ENCODE peak calls at places on chromosomes 5 and 9, in ten cellular contexts. G is ureter, S is HT1080, O is posterior cingulate gyrus, D is EL, W is astrocyte of the hippocampus, H is brain microvascular endothelial cell, E is lung microvascular endothelial cell, I is NCI-H460, F is SW 1271. T is an unnamed sample.

GRCh38 chr9:20683351-20684034 is 566 bp upstream of the FOCAD start:
- DNase-seq in G (peak), W (peak), E (peak), S (peak), H (peak), I (no peak), F (peak), D (peak), O (peak), T (peak)

GRCh38 chr9:127203501-127204327 is 60.9 kb upstream of the GARNL3 start:
- DNase-seq in O (no peak), F (no peak), D (no peak), I (no peak), H (no peak), G (no peak), W (no peak), S (no peak), E (no peak), T (no peak)

GRCh38 chr5:115531787-115532367 is 12.7 kb downstream of the FEM1C start:
- DNase-seq in H (no peak), G (no peak), S (no peak), W (no peak), F (no peak), E (no peak), D (no peak), O (no peak), I (no peak), T (no peak)

GRCh38 chr9:82252116-82252515 is 263.5 kb downstream of the SPATA31D1 start:
- DNase-seq in D (no peak), W (no peak), E (no peak), H (no peak), O (no peak), F (no peak), G (no peak), S (no peak), I (no peak), T (no peak)

GRCh38 chr5:180830253-180831138 is 27.9 kb upstream of the MGAT1 start:
- DNase-seq in H (no peak), S (no peak), W (no peak), D (no peak), O (peak), E (peak), I (no peak), F (peak), G (peak), T (peak)

GRCh38 chr9:109163194-109163593 is 3.9 kb downstream of the FRRS1L start:
- DNase-seq in O (no peak), W (no peak), G (no peak), I (no peak), E (no peak), D (no peak), F (no peak), S (no peak), H (no peak), T (no peak)

GRCh38 chr9:3244963-3245653 is 280.7 kb downstream of the RFX3 start:
- DNase-seq in W (no peak), H (no peak), G (no peak), S (no peak), F (no peak), D (no peak), O (no peak), E (no peak), I (no peak), T (no peak)

GRCh38 chr5:16017720-16018119 is 161.9 kb downstream of the MARCHF11 start:
- DNase-seq in F (no peak), H (no peak), G (no peak), S (no peak), D (no peak), E (no peak), O (no peak), I (no peak), W (no peak), T (no peak)

GRCh38 chr9:116943970-116944369 is 256.9 kb downstream of the TRIM32 start:
- DNase-seq in F (no peak), I (no peak), E (no peak), H (no peak), W (no peak), G (no peak), O (no peak), S (no peak), D (no peak), T (no peak)

GRCh38 chr5:60700347-60700815 is 415 bp upstream of the DEPDC1B start:
- DNase-seq in E (peak), S (no peak), I (peak), W (no peak), H (no peak), G (no peak), D (peak), O (no peak), F (peak), T (no peak)

GRCh38 chr9:14608521-14608920 is 84.7 kb downstream of the ZDHHC21 start:
- DNase-seq in H (no peak), W (no peak), E (no peak), S (no peak), F (no peak), G (no peak), I (no peak), O (no peak), D (no peak), T (no peak)

GRCh38 chr9:32004431-32005076 is 379.9 kb upstream of the ACO1 start:
- DNase-seq in W (no peak), D (no peak), S (no peak), H (no peak), I (no peak), E (no peak), O (no peak), G (no peak), F (no peak), T (no peak)

GRCh38 chr9:125861405-125862063 is 114.4 kb downstream of the PBX3 start:
- DNase-seq in G (no peak), O (no peak), S (no peak), W (no peak), I (no peak), D (peak), E (no peak), F (no peak), H (no peak), T (no peak)

GRCh38 chr9:77663754-77664153 is 15.6 kb upstream of the GNA14 start:
- DNase-seq in S (no peak), O (no peak), I (no peak), W (peak), F (no peak), G (peak), E (peak), H (peak), D (peak), T (no peak)

GRCh38 chr9:111730937-111731567 is 63.7 kb downstream of the SHOC1 start:
- DNase-seq in W (peak), D (peak), O (no peak), S (peak), G (no peak), H (peak), F (peak), E (peak), I (no peak), T (no peak)

GRCh38 chr5:54553659-54554207 is 36.2 kb downstream of the SNX18 start:
- DNase-seq in F (no peak), E (no peak), O (peak), D (no peak), W (peak), G (no peak), I (no peak), H (no peak), S (no peak), T (no peak)

GRCh38 chr9:133533878-133534277 is 626 bp upstream of the ADAMTSL2 start:
- DNase-seq in G (no peak), F (no peak), O (no peak), H (no peak), D (no peak), E (no peak), I (no peak), W (no peak), S (no peak), T (no peak)

GRCh38 chr9:136212345-136212950 is 7.5 kb upstream of the LHX3 start:
- DNase-seq in I (no peak), D (no peak), W (no peak), G (no peak), S (no peak), E (no peak), O (no peak), F (no peak), H (no peak), T (no peak)

GRCh38 chr5:66299463-66299862 is 155.4 kb downstream of the SREK1 start:
- DNase-seq in W (no peak), F (no peak), D (no peak), S (no peak), O (no peak), H (no peak), E (no peak), G (no peak), I (no peak), T (no peak)

GRCh38 chr5:141878186-141878770 is at the start of gene PCDH1:
- DNase-seq in W (peak), E (peak), H (no peak), I (peak), F (peak), O (peak), S (no peak), G (no peak), D (peak), T (peak)

GRCh38 chr9:123656565-123656964 is 273.4 kb downstream of the DENND1A start:
- DNase-seq in G (no peak), S (peak), W (peak), F (no peak), D (peak), E (no peak), I (no peak), H (no peak), O (no peak), T (no peak)

GRCh38 chr5:75626959-75627358 is 15.7 kb downstream of the ANKDD1B start:
- DNase-seq in E (no peak), I (no peak), W (no peak), O (no peak), S (no peak), F (no peak), D (no peak), G (no peak), H (no peak), T (no peak)

GRCh38 chr5:137629646-137630045 is 106.2 kb downstream of the KLHL3 start:
- DNase-seq in E (peak), O (peak), W (peak), H (peak), S (peak), I (peak), G (no peak), D (peak), F (peak), T (peak)

GRCh38 chr5:23014817-23015216 is 161.7 kb upstream of the CDH12 start:
- DNase-seq in W (no peak), S (no peak), G (no peak), H (no peak), I (no peak), D (no peak), O (no peak), E (no peak), F (no peak), T (no peak)

GRCh38 chr5:53170748-53171349 is 61.3 kb upstream of the MOCS2 start:
- DNase-seq in H (peak), I (peak), D (peak), S (peak), E (peak), W (peak), O (no peak), G (no peak), F (peak), T (no peak)

GRCh38 chr9:103816146-103816545 is 278.0 kb upstream of the SMC2 start:
- DNase-seq in S (no peak), F (no peak), H (no peak), E (no peak), G (no peak), O (no peak), W (no peak), I (no peak), D (no peak), T (no peak)

GRCh38 chr9:124780060-124780756 is 3.3 kb downstream of the OLFML2A start:
- DNase-seq in W (peak), S (no peak), E (no peak), D (no peak), F (no peak), I (no peak), O (peak), G (peak), H (no peak), T (no peak)

GRCh38 chr5:11130111-11130510 is 369.1 kb upstream of the DAP start:
- DNase-seq in E (no peak), H (no peak), S (no peak), W (peak), D (no peak), G (no peak), O (no peak), I (no peak), F (no peak), T (no peak)

GRCh38 chr5:143208781-143209510 is 194.5 kb downstream of the NR3C1 start:
- DNase-seq in W (no peak), E (no peak), D (no peak), H (no peak), F (no peak), O (no peak), I (no peak), G (no peak), S (no peak), T (no peak)

T was measured in T-cell.